ENCODE peak calls at places on chromosomes 11 and 22, in six cellular contexts. A is upper lobe of right lung, I is tibial nerve, B is fibroblast of lung, Y is right lobe of liver, F is fibroblast of the aortic adventitia. L is an unnamed sample.

GRCh38 chr11:113474362-113475159 is 637 bp downstream of the DRD2 start:
- DNase-seq in A (peak; percentile 82), I (peak; percentile 66), B (peak; percentile 73), Y (peak; percentile 72), F (peak; percentile 77), L (peak; percentile 31)

GRCh38 chr11:114953039-114953438 is 274.7 kb downstream of the NXPE2 start:
- DNase-seq in A (no peak), I (no peak), B (no peak), Y (no peak), F (no peak), L (peak; percentile 3)

GRCh38 chr11:45665933-45666647 is 668 bp upstream of the CHST1 start:
- DNase-seq in A (no peak), I (peak; percentile 28), B (peak; percentile 18), Y (peak; percentile 14), F (no peak), L (no peak)

GRCh38 chr11:46906596-46906995 is 11.8 kb downstream of the LRP4 start:
- DNase-seq in A (no peak), I (no peak), B (no peak), Y (no peak), F (peak; percentile 41), L (peak; percentile 9)

GRCh38 chr22:42768385-42769035 is 47.8 kb upstream of the A4GALT start:
- DNase-seq in A (no peak), I (no peak), B (no peak), Y (no peak), F (no peak), L (no peak)

GRCh38 chr22:41177626-41178424 is 27.3 kb upstream of the L3MBTL2 start:
- DNase-seq in A (no peak), I (no peak), B (no peak), Y (peak; percentile 64), F (no peak), L (no peak)

GRCh38 chr11:106552694-106553203 is 465.5 kb downstream of the GUCY1A2 start:
- DNase-seq in A (no peak), I (no peak), B (no peak), Y (no peak), F (no peak), L (no peak)

GRCh38 chr22:25890651-25891050 is 148.7 kb downstream of the MYO18B start:
- DNase-seq in A (no peak), I (no peak), B (no peak), Y (no peak), F (no peak), L (no peak)

GRCh38 chr11:102914238-102915043 is 39.7 kb upstream of the MMP12 start:
- DNase-seq in A (no peak), I (peak; percentile 27), B (peak; percentile 68), Y (no peak), F (peak; percentile 80), L (peak; percentile 15)

GRCh38 chr11:10638285-10638684 is 55.3 kb downstream of the IRAG1 start:
- DNase-seq in A (no peak), I (peak; percentile 30), B (peak; percentile 22), Y (no peak), F (peak; percentile 83), L (no peak)

GRCh38 chr11:17036666-17037658 is 22.7 kb upstream of the PLEKHA7 start:
- DNase-seq in A (no peak), I (no peak), B (no peak), Y (no peak), F (no peak), L (peak; percentile 28)

GRCh38 chr11:12516387-12517110 is 139.2 kb downstream of the PARVA start:
- DNase-seq in A (no peak), I (no peak), B (no peak), Y (no peak), F (no peak), L (no peak)

GRCh38 chr11:16807306-16807705 is 68.9 kb downstream of the C11orf58 start:
- DNase-seq in A (no peak), I (no peak), B (no peak), Y (no peak), F (no peak), L (no peak)

GRCh38 chr11:60193687-60194433 is 11.0 kb upstream of the MS4A6A start:
- DNase-seq in A (no peak), I (peak; percentile 77), B (peak; percentile 11), Y (no peak), F (peak; percentile 53), L (peak; percentile 86)

GRCh38 chr11:128422576-128423370 is 164.6 kb downstream of the ETS1 start:
- DNase-seq in A (no peak), I (no peak), B (no peak), Y (no peak), F (no peak), L (peak; percentile 29)

GRCh38 chr11:103959279-103959930 is 77.0 kb upstream of the DDI1 start:
- DNase-seq in A (no peak), I (no peak), B (no peak), Y (no peak), F (peak; percentile 73), L (peak; percentile 79)

GRCh38 chr11:113538801-113539200 is 63.6 kb upstream of the DRD2 start:
- DNase-seq in A (no peak), I (no peak), B (no peak), Y (no peak), F (no peak), L (no peak)

GRCh38 chr11:92357344-92357743 is 132.7 kb downstream of the FAT3 start:
- DNase-seq in A (no peak), I (no peak), B (no peak), Y (no peak), F (no peak), L (no peak)

GRCh38 chr22:26527574-26528465 is 15.5 kb upstream of the TFIP11 start:
- DNase-seq in A (no peak), I (no peak), B (no peak), Y (peak; percentile 55), F (no peak), L (no peak)

GRCh38 chr11:2933376-2934056 is 4.3 kb upstream of the PHLDA2 start:
- DNase-seq in A (peak; percentile 94), I (no peak), B (peak; percentile 82), Y (peak; percentile 77), F (peak; percentile 80), L (peak; percentile 58)

GRCh38 chr11:59807047-59807446 is 3.5 kb downstream of the MRPL16 start:
- DNase-seq in A (no peak), I (no peak), B (no peak), Y (no peak), F (no peak), L (no peak)

GRCh38 chr22:19705181-19705934 is 8.9 kb upstream of the SEPTIN5 start:
- DNase-seq in A (peak; percentile 57), I (no peak), B (no peak), Y (no peak), F (no peak), L (no peak)

GRCh38 chr11:111454561-111455192 is 57.5 kb downstream of the BTG4 start:
- DNase-seq in A (no peak), I (no peak), B (peak; percentile 68), Y (no peak), F (peak; percentile 65), L (peak; percentile 57)

GRCh38 chr11:72951815-72952340 is 137.7 kb downstream of the ATG16L2 start:
- DNase-seq in A (no peak), I (no peak), B (no peak), Y (no peak), F (no peak), L (peak; percentile 64)

GRCh38 chr22:36227396-36227795 is 11.9 kb downstream of the APOL2 start:
- DNase-seq in A (no peak), I (no peak), B (no peak), Y (no peak), F (no peak), L (no peak)

GRCh38 chr11:55726715-55727324 is 46.4 kb upstream of the OR5D13 start:
- DNase-seq in A (no peak), I (no peak), B (no peak), Y (no peak), F (no peak), L (peak; percentile 13)
- TF ChIP-seq CTCF in A (no peak), I (no peak), B (no peak), Y (no peak), F (no peak), L (peak; percentile 18)

GRCh38 chr22:39946571-39947407 is 13.4 kb upstream of the TMA7B start:
- DNase-seq in A (no peak), I (no peak), B (no peak), Y (no peak), F (no peak), L (peak; percentile 48)
- H3K4me3 ChIP-seq in A (no peak overlapping the region), I (no peak overlapping the region), B (no peak overlapping the region), Y (no peak overlapping the region), F (no peak overlapping the region), L (no peak overlapping the region)

DNA sequence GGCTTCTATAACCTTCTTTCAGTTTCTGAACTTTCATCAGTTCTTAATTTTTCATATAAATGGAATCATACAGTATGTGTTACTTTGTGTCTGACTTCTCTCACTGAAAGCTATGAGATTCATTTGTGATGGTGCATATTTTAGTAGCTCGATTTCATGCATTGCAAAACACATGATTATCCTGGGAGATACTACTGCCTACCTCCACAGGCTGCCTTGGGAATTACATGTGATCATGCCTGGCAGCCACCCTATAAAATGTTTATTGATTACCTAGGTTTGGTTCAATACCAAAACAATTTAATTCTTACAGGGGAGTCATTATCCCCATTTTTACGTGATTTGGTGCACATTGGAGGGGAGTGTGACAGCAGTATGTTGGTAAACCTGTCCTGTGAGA is 34.1 kb upstream of the PAK1 start:
- DNase-seq in A (no peak), I (no peak), B (no peak), Y (no peak), F (no peak), L (no peak)
- TF ChIP-seq CTCF in A (no peak), I (no peak), B (no peak), Y (peak; percentile 29), F (peak; percentile 1), L (no peak)

GRCh38 chr11:75474878-75475766 is 42.1 kb upstream of the KLHL35 start:
- DNase-seq in A (peak; percentile 74), I (peak; percentile 55), B (peak; percentile 52), Y (peak; percentile 29), F (no peak), L (peak; percentile 43)
- H3K4me3 ChIP-seq in A (no peak overlapping the region), I (no peak overlapping the region), B (no peak overlapping the region), Y (no peak overlapping the region), F (no peak overlapping the region), L (no peak overlapping the region)

GRCh38 chr11:117468888-117469287 is 141.2 kb downstream of the CEP164 start:
- DNase-seq in A (no peak), I (no peak), B (no peak), Y (no peak), F (no peak), L (no peak)
- TF ChIP-seq CTCF in A (no peak), I (no peak), B (no peak), Y (no peak), F (no peak), L (no peak)